ENCODE peak calls at places on chromosomes 12 and 14, in five cellular contexts. W, K, O, T and B are unnamed samples.

GRCh38 chr14:101223147-101223546 is 319.6 kb upstream of the RTL1 start:
- DNase-seq in W (no peak), K (no peak), O (no peak), T (no peak), B (no peak)

GRCh38 chr12:38350342-38351181 is 34.0 kb downstream of the ALG10B start:
- DNase-seq in W (no peak), K (no peak), O (no peak), T (no peak), B (no peak)

GRCh38 chr14:97459180-97459579 is 662.0 kb downstream of the VRK1 start:
- DNase-seq in W (no peak), K (no peak), O (no peak), T (no peak), B (no peak)

GRCh38 chr14:60233891-60234290 is 15.1 kb upstream of the PPM1A start:
- DNase-seq in W (no peak), K (no peak), O (no peak), T (no peak), B (no peak)

GRCh38 chr12:5222011-5222461 is 178.4 kb downstream of the KCNA5 start:
- DNase-seq in W (no peak), K (no peak), O (no peak), T (no peak), B (no peak)

GRCh38 chr12:32477714-32478113 is 78.4 kb downstream of the FGD4 start:
- DNase-seq in W (peak; percentile 19), K (no peak), O (no peak), T (no peak), B (no peak)

GRCh38 chr12:100346660-100347059 is 10.2 kb upstream of the SLC17A8 start:
- DNase-seq in W (no peak), K (no peak), O (no peak), T (peak; percentile 6), B (no peak)

GRCh38 chr14:93137864-93138263 is 22.1 kb upstream of the ITPK1 start:
- DNase-seq in W (peak; percentile 36), K (no peak), O (no peak), T (no peak), B (peak; percentile 45)

GRCh38 chr12:38898001-38898684 is 7.2 kb downstream of the CPNE8 start:
- DNase-seq in W (no peak), K (no peak), O (no peak), T (no peak), B (no peak)

GRCh38 chr12:2179953-2180736 is 127.4 kb downstream of the CACNA1C start:
- DNase-seq in W (peak; percentile 92), K (no peak), O (peak; percentile 31), T (peak; percentile 88), B (peak; percentile 27)

GRCh38 chr12:118526255-118527095 is 150.1 kb downstream of the SUDS3 start:
- DNase-seq in W (no peak), K (no peak), O (no peak), T (no peak), B (no peak)

GRCh38 chr12:3137268-3137761 is 60.1 kb downstream of the TSPAN9 start:
- DNase-seq in W (peak; percentile 67), K (no peak), O (peak; percentile 15), T (no peak), B (peak; percentile 48)

GRCh38 chr12:32083489-32083888 is 23.2 kb upstream of the BICD1 start:
- DNase-seq in W (peak; percentile 83), K (no peak), O (no peak), T (no peak), B (peak; percentile 44)

GRCh38 chr14:51310453-51311074 is 70.5 kb downstream of the TMX1 start:
- DNase-seq in W (peak; percentile 54), K (no peak), O (no peak), T (peak; percentile 83), B (no peak)

GRCh38 chr12:98317939-98318899 is 197.2 kb upstream of the TMPO start:
- DNase-seq in W (no peak), K (no peak), O (no peak), T (no peak), B (no peak)

GRCh38 chr12:117439531-117440001 is 78.1 kb upstream of the NOS1 start:
- DNase-seq in W (no peak), K (no peak), O (no peak), T (no peak), B (no peak)

DNA sequence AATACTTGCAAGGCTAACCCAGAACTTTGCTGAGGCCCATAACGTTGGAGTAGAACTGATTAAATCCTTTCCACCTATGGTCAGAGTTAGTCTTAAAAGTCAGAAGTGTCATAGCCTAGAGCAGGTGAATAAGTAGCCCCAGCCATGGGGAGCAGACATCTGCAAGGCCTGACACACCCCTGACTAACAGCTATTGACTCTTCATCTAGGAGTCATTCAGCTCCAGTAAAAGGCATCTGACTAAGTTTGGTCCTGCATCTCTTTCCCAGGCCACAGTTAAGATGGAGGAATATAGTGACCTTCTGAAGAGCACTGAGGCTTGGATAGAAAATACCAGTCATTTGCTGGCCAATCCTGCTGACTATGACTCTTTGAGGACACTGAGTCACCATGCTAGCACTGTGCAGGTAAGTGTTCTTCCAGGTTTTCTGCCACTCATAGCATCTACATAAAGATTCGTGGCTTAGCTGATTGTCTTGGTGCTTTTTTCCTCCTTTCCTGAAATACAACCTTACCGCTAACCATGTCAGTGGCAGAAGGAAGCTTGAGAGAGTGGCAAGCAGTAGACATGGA is 212.9 kb downstream of the ESR2 start:
- DNase-seq in W (peak; percentile 33), K (no peak), O (no peak), T (no peak), B (peak; percentile 70)
- H3K4me3 ChIP-seq in W (no peak overlapping the region), K (no peak overlapping the region), O (no peak overlapping the region), T (no peak overlapping the region), B (no peak overlapping the region)

GRCh38 chr12:6954316-6954710 is 3.2 kb downstream of the PTPN6 start:
- DNase-seq in W (no peak), K (no peak), O (no peak), T (no peak), B (no peak)
- H3K4me3 ChIP-seq in W (no peak overlapping the region), K (peak overlapping the region; percentile 95), O (no peak overlapping the region), T (no peak overlapping the region), B (no peak overlapping the region)

DNA sequence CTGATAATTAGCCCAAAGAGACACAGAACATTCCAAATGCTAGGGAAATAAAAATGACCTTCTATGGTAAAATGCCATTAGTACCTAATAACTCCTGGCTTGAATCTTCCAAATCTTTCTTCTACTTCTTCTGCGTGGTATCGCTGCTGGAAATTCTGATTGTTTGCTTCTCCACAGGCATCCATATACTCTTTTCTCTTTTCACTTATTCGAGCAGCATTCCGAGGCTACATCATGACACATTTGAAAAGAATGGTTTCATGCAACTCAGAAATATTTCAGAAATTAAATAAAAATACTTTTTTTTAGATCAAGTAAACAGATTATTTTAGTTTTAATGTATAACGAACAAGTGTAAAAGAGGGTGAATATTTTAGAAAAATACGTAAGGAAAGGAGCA is 18.9 kb downstream of the ZCCHC8 start:
- DNase-seq in W (no peak), K (no peak), O (no peak), T (no peak), B (no peak)
- H3K4me3 ChIP-seq in W (no peak overlapping the region), K (no peak overlapping the region), O (no peak overlapping the region), T (no peak overlapping the region), B (no peak overlapping the region)

GRCh38 chr12:104602901-104603300 is 146.2 kb downstream of the CHST11 start:
- DNase-seq in W (no peak), K (no peak), O (no peak), T (no peak), B (peak; percentile 87)

GRCh38 chr12:104605685-104606084 is 148.9 kb downstream of the CHST11 start:
- DNase-seq in W (peak; percentile 34), K (no peak), O (no peak), T (no peak), B (no peak)

GRCh38 chr12:104604070-104604994 is 147.6 kb downstream of the CHST11 start:
- DNase-seq in W (peak; percentile 98), K (peak; percentile 16), O (peak; percentile 95), T (peak; percentile 88), B (peak; percentile 96)

GRCh38 chr12:104603545-104603973 is 146.8 kb downstream of the CHST11 start:
- DNase-seq in W (peak; percentile 72), K (no peak), O (peak; percentile 47), T (no peak), B (peak; percentile 91)

GRCh38 chr12:104604995-104605675 is 148.4 kb downstream of the CHST11 start:
- DNase-seq in W (peak; percentile 43), K (no peak), O (no peak), T (no peak), B (no peak)
- H3K4me3 ChIP-seq in W (no peak overlapping the region), K (no peak overlapping the region), O (no peak overlapping the region), T (no peak overlapping the region), B (no peak overlapping the region)